ENCODE peak calls at places on chromosome 2, in six cellular contexts. R is BE2C, W is right atrium auricular region, E is AG09309, H is neural progenitor cell, J is cardiac muscle cell. Z is an unnamed sample.

GRCh38 chr2:188610827-188611226 is 319.2 kb downstream of the GULP1 start:
- DNase-seq in R (no peak), W (no peak), E (no peak), H (no peak), J (peak), Z (no peak)

GRCh38 chr2:172178035-172178434 is 75.3 kb upstream of the DLX2 start:
- DNase-seq in R (no peak), W (no peak), E (no peak), H (no peak), J (no peak), Z (no peak)

GRCh38 chr2:126809357-126809756 is 89.3 kb upstream of the TEX51 start:
- DNase-seq in R (no peak), W (no peak), E (no peak), H (peak), J (no peak), Z (no peak)

GRCh38 chr2:58720033-58720769 is 479.1 kb upstream of the FANCL start:
- DNase-seq in R (no peak), W (no peak), E (no peak), H (no peak), J (no peak), Z (no peak)

GRCh38 chr2:8725838-8726237 is 44.0 kb downstream of the ID2 start:
- DNase-seq in R (no peak), W (no peak), E (no peak), H (no peak), J (no peak), Z (no peak)

GRCh38 chr2:61988462-61989366 is 83.2 kb downstream of the COMMD1 start:
- DNase-seq in R (no peak), W (no peak), E (no peak), H (no peak), J (no peak), Z (peak)

GRCh38 chr2:134576478-134576877 is 142.3 kb downstream of the TMEM163 start:
- DNase-seq in R (no peak), W (no peak), E (no peak), H (no peak), J (no peak), Z (no peak)

GRCh38 chr2:239189711-239190131 is 211.1 kb downstream of the HDAC4 start:
- DNase-seq in R (no peak), W (no peak), E (no peak), H (no peak), J (no peak), Z (no peak)

GRCh38 chr2:202335791-202336467 is 40.2 kb upstream of the BMPR2 start:
- DNase-seq in R (peak), W (no peak), E (no peak), H (no peak), J (peak), Z (no peak)
- H3K4me3 ChIP-seq in R (no peak), W (no peak), E (no peak), H (no peak), J (no peak), Z (no peak)

GRCh38 chr2:241850544-241851324 is 8.0 kb downstream of the PDCD1 start:
- DNase-seq in R (peak), W (no peak), E (no peak), H (no peak), J (no peak), Z (no peak)
- TF ChIP-seq CTCF in R (no peak), W (no peak), E (no peak), H (no peak), J (no peak), Z (no peak)

DNA sequence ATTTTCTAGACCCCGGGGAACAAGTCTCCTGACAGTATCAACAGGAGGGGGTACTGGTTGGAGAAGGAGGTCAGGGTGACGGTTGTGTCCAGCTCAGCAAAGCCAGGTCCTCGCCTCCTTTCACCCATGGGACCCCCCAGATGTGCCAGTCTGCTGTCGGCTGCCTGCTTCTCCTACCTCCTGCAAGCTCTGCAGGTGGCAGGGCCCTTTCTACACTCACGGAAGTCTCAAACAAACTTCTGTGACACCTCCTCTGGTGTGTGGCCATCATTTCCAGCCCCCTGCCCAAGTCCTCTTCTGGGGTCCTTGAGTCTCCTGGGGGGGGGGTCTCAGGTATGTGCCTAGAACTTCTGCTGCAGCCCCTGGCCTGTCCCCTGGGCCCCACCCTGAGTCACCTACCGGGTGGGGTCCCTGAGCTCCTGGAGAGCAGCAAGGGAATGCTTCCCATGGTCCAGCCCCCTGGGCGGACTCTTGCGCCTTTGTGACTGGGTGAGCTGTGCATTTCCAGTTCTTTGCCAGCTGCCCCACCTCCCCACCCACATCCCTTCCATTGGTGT is 12.8 kb downstream of the SH3RF3 start:
- DNase-seq in R (no peak), W (no peak), E (no peak), H (no peak), J (no peak), Z (no peak)
- H3K4me3 ChIP-seq in R (no peak), W (no peak), E (no peak), H (no peak), J (no peak), Z (no peak)

GRCh38 chr2:20637147-20637546 is 13.8 kb downstream of the HS1BP3 start:
- DNase-seq in R (no peak), W (no peak), E (no peak), H (no peak), J (no peak), Z (no peak)

GRCh38 chr2:20634430-20635095 is 16.3 kb downstream of the HS1BP3 start:
- DNase-seq in R (no peak), W (no peak), E (no peak), H (no peak), J (peak), Z (no peak)

GRCh38 chr2:20635096-20635475 is 15.8 kb downstream of the HS1BP3 start:
- DNase-seq in R (peak), W (no peak), E (no peak), H (no peak), J (no peak), Z (no peak)

GRCh38 chr2:20638014-20638413 is 12.9 kb downstream of the HS1BP3 start:
- DNase-seq in R (no peak), W (no peak), E (no peak), H (no peak), J (no peak), Z (no peak)

DNA sequence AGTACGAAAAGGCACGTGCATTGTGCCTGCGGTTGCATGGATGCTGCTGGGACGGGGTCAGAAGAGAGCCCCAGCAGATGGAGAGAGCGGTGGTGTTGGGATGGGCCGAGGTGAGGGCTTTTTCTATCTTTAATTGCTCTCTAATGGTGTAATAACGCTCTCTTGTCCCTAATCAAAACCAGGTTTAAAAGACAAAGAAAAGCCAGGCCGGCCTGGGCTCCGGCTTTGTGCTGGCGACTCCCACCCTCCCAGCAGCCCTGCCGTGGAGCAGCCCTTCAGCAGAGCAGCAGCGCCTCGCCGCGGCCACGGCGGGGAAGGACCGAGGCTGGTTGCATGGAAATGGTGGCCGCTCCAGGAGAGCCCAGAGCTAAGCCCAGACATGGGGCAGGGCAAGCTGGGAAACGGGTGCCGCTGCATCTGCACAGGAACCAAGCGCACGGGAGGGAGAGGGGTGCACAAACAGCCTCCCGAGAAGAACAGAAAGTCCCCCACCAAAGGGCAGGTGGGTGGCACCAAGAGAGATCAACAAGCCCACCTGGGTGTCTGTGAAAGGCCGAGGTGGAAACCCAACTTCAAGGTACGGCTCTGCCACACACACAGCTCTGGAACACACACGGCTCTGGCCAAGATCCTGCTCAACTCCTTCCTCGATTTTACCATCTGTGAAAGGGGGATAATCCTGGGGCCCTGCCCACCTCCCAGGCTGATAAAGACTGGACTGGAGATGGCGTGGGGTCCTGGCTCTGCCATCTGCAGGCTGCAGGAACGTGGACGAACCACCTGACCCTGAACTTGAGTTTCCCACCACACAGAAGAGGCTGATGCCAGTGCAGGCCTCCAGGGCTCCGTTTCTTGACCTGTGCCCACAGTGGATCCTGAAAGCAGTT is 15.0 kb downstream of the HS1BP3 start:
- DNase-seq in R (peak), W (peak), E (peak), H (peak), J (peak), Z (no peak)
- TF ChIP-seq CTCF in R (peak), W (peak), E (peak), H (peak), J (peak), Z (peak)

GRCh38 chr2:200382883-200383282 is 76.4 kb downstream of the SPATS2L start:
- DNase-seq in R (no peak), W (no peak), E (no peak), H (peak), J (no peak), Z (no peak)

GRCh38 chr2:200380833-200381542 is 74.5 kb downstream of the SPATS2L start:
- DNase-seq in R (no peak), W (no peak), E (peak), H (no peak), J (peak), Z (no peak)

GRCh38 chr2:200380139-200380561 is 73.7 kb downstream of the SPATS2L start:
- DNase-seq in R (no peak), W (no peak), E (no peak), H (peak), J (no peak), Z (no peak)

GRCh38 chr2:200385063-200385635 is 78.7 kb downstream of the SPATS2L start:
- DNase-seq in R (no peak), W (no peak), E (no peak), H (no peak), J (no peak), Z (no peak)

GRCh38 chr2:200383380-200384110 is 77.1 kb downstream of the SPATS2L start:
- DNase-seq in R (no peak), W (no peak), E (peak), H (no peak), J (peak), Z (no peak)
- H3K4me3 ChIP-seq in R (no peak), W (no peak), E (no peak), H (no peak), J (no peak), Z (no peak)

GRCh38 chr2:86298411-86299390 is 38.7 kb downstream of the REEP1 start:
- DNase-seq in R (no peak), W (peak), E (no peak), H (peak), J (peak), Z (no peak)
- TF ChIP-seq CTCF in R (peak), W (no peak), E (peak), H (peak), J (peak), Z (peak)

GRCh38 chr2:113129519-113130078 is 2.2 kb downstream of the IL1RN start:
- DNase-seq in R (no peak), W (peak), E (no peak), H (no peak), J (no peak), Z (no peak)
- H3K4me3 ChIP-seq in R (no peak), W (no peak), E (no peak), H (no peak), J (no peak), Z (no peak)

GRCh38 chr2:173965372-173966025 is at the start of gene SP3:
- DNase-seq in R (peak), W (peak), E (peak), H (peak), J (peak), Z (peak)
- TF ChIP-seq CTCF in R (no peak), W (no peak), E (no peak), H (no peak), J (no peak), Z (no peak)